ENCODE peak calls at places on chromosomes 11 and 22, in four cellular contexts. Z is AG04450, D is HEK293T, I is NAMALWA. F is an unnamed sample.

GRCh38 chr11:100686476-100686875 is 612 bp upstream of the ARHGAP42 start:
- DNase-seq in Z (no peak), D (no peak), I (no peak), F (no peak)

GRCh38 chr11:36167073-36167472 is 122.2 kb downstream of the COMMD9 start:
- DNase-seq in Z (no peak), D (no peak), I (no peak), F (no peak)

GRCh38 chr11:1705121-1706052 is 8.4 kb downstream of the KRTAP5-6 start:
- DNase-seq in Z (no peak), D (no peak), I (no peak), F (no peak)

GRCh38 chr11:57668467-57668890 is 565 bp downstream of the ZDHHC5 start:
- DNase-seq in Z (no peak), D (no peak), I (peak), F (no peak)

GRCh38 chr11:116342148-116342547 is 430.6 kb downstream of the BUD13 start:
- DNase-seq in Z (no peak), D (no peak), I (no peak), F (no peak)

GRCh38 chr11:12086271-12087074 is 23.9 kb upstream of the MICAL2 start:
- DNase-seq in Z (peak), D (no peak), I (no peak), F (no peak)

GRCh38 chr22:17578129-17578754 is 14.9 kb downstream of the SLC25A18 start:
- DNase-seq in Z (no peak), D (no peak), I (no peak), F (no peak)

GRCh38 chr11:131534611-131535010 is 164.2 kb downstream of the NTM start:
- DNase-seq in Z (no peak), D (no peak), I (no peak), F (no peak)

GRCh38 chr22:36724836-36725235 is 21.3 kb upstream of the CACNG2 start:
- DNase-seq in Z (no peak), D (no peak), I (no peak), F (no peak)

GRCh38 chr11:45665933-45666647 is 668 bp upstream of the CHST1 start:
- DNase-seq in Z (no peak), D (no peak), I (no peak), F (no peak)

GRCh38 chr22:23072911-23073491 is 2.7 kb downstream of the GNAZ start:
- DNase-seq in Z (no peak), D (no peak), I (no peak), F (no peak)

GRCh38 chr22:27242917-27243589 is 558.5 kb downstream of the MN1 start:
- DNase-seq in Z (no peak), D (no peak), I (no peak), F (no peak)

GRCh38 chr11:116229581-116229980 is 543.2 kb downstream of the BUD13 start:
- DNase-seq in Z (no peak), D (no peak), I (no peak), F (no peak)